ENCODE peak calls at places on chromosome 14, in seven cellular contexts. B is CD8-positive, alpha-beta memory T cell; N is astrocyte of the spinal cord; Q is GM06990; X is right lobe of liver; K is heart right ventricle; Y is skeletal muscle cell. Z is an unnamed sample.

GRCh38 chr14:53883739-53884138 is 72.9 kb downstream of the BMP4 start:
- DNase-seq in B (no peak), N (no peak), Q (no peak), X (no peak), K (no peak), Y (no peak), Z (no peak)

GRCh38 chr14:55097894-55098560 is 31.0 kb upstream of the LGALS3 start:
- DNase-seq in B (peak), N (no peak), Q (peak), X (peak), K (no peak), Y (no peak), Z (peak)

GRCh38 chr14:55546212-55546874 is 33.7 kb upstream of the KTN1 start:
- DNase-seq in B (no peak), N (no peak), Q (no peak), X (no peak), K (no peak), Y (no peak), Z (no peak)

GRCh38 chr14:100109594-100109955 is 44.4 kb downstream of the EVL start:
- DNase-seq in B (peak), N (no peak), Q (no peak), X (no peak), K (no peak), Y (no peak), Z (no peak)

GRCh38 chr14:29548948-29549370 is 378.7 kb downstream of the PRKD1 start:
- DNase-seq in B (no peak), N (peak), Q (no peak), X (no peak), K (peak), Y (peak), Z (peak)

GRCh38 chr14:73783107-73783727 is 68.4 kb upstream of the PTGR2 start:
- DNase-seq in B (no peak), N (peak), Q (no peak), X (peak), K (no peak), Y (no peak), Z (no peak)

GRCh38 chr14:23550131-23550826 is 1.3 kb downstream of the ZFHX2 start:
- DNase-seq in B (no peak), N (no peak), Q (no peak), X (no peak), K (no peak), Y (no peak), Z (no peak)

GRCh38 chr14:96920023-96920422 is 122.8 kb downstream of the VRK1 start:
- DNase-seq in B (no peak), N (no peak), Q (no peak), X (no peak), K (no peak), Y (no peak), Z (no peak)

GRCh38 chr14:96424104-96424989 is 32.4 kb downstream of the AK7 start:
- DNase-seq in B (no peak), N (peak), Q (peak), X (peak), K (peak), Y (peak), Z (peak)

GRCh38 chr14:80560800-80561199 is 349.5 kb upstream of the DIO2 start:
- DNase-seq in B (no peak), N (no peak), Q (no peak), X (no peak), K (no peak), Y (no peak), Z (no peak)

GRCh38 chr14:97177016-97177415 is 379.8 kb downstream of the VRK1 start:
- DNase-seq in B (peak), N (no peak), Q (no peak), X (no peak), K (no peak), Y (no peak), Z (peak)

GRCh38 chr14:104227806-104228205 is 89.4 kb downstream of the KIF26A start:
- DNase-seq in B (no peak), N (no peak), Q (no peak), X (peak), K (no peak), Y (no peak), Z (no peak)

GRCh38 chr14:99273724-99274345 is 1.8 kb upstream of the BCL11B start:
- DNase-seq in B (no peak), N (no peak), Q (no peak), X (no peak), K (no peak), Y (no peak), Z (peak)

GRCh38 chr14:44453433-44454171 is 53.5 kb downstream of the FSCB start:
- DNase-seq in B (no peak), N (no peak), Q (no peak), X (no peak), K (no peak), Y (no peak), Z (peak)

GRCh38 chr14:51676549-51676948 is 24.8 kb downstream of the FRMD6 start:
- DNase-seq in B (no peak), N (no peak), Q (no peak), X (no peak), K (no peak), Y (no peak), Z (peak)

GRCh38 chr14:61438860-61439765 is 117.7 kb downstream of the PRKCH start:
- DNase-seq in B (peak), N (peak), Q (peak), X (peak), K (peak), Y (no peak), Z (peak)

GRCh38 chr14:41615011-41615595 is 8.4 kb downstream of the LRFN5 start:
- DNase-seq in B (no peak), N (peak), Q (no peak), X (no peak), K (no peak), Y (no peak), Z (no peak)

GRCh38 chr14:58430156-58430555 is 2.6 kb downstream of the KIAA0586 start:
- DNase-seq in B (no peak), N (peak), Q (peak), X (no peak), K (no peak), Y (peak), Z (peak)

GRCh38 chr14:98819132-98819866 is 452.7 kb downstream of the BCL11B start:
- DNase-seq in B (no peak), N (no peak), Q (no peak), X (no peak), K (no peak), Y (no peak), Z (no peak)

GRCh38 chr14:95319312-95320075 is at the start of gene CLMN:
- DNase-seq in B (peak), N (no peak), Q (peak), X (peak), K (peak), Y (no peak), Z (peak)

GRCh38 chr14:100085451-100085850 is 20.2 kb downstream of the EVL start:
- DNase-seq in B (no peak), N (no peak), Q (no peak), X (no peak), K (no peak), Y (no peak), Z (no peak)

GRCh38 chr14:72401632-72402428 is 469.6 kb downstream of the RGS6 start:
- DNase-seq in B (no peak), N (no peak), Q (no peak), X (no peak), K (no peak), Y (no peak), Z (no peak)

GRCh38 chr14:75905505-75905904 is 76.3 kb downstream of the TGFB3 start:
- DNase-seq in B (no peak), N (peak), Q (no peak), X (peak), K (peak), Y (no peak), Z (no peak)

GRCh38 chr14:54881761-54882401 is 20.7 kb downstream of the GCH1 start:
- DNase-seq in B (no peak), N (peak), Q (peak), X (no peak), K (no peak), Y (no peak), Z (peak)

GRCh38 chr14:63045612-63046320 is 508 bp upstream of the KCNH5 start:
- DNase-seq in B (no peak), N (peak), Q (no peak), X (no peak), K (no peak), Y (no peak), Z (peak)

GRCh38 chr14:70642313-70643235 is 858 bp downstream of the TTC9 start:
- DNase-seq in B (peak), N (no peak), Q (peak), X (peak), K (no peak), Y (no peak), Z (no peak)

GRCh38 chr14:75222208-75222701 is 45.8 kb upstream of the TMED10 start:
- DNase-seq in B (no peak), N (peak), Q (peak), X (peak), K (no peak), Y (peak), Z (peak)

GRCh38 chr14:103483600-103483999 is 39.0 kb downstream of the CKB start:
- DNase-seq in B (no peak), N (peak), Q (no peak), X (no peak), K (no peak), Y (peak), Z (peak)

GRCh38 chr14:56482306-56482705 is 97.3 kb upstream of the TMEM260 start:
- DNase-seq in B (no peak), N (no peak), Q (no peak), X (no peak), K (no peak), Y (no peak), Z (no peak)

GRCh38 chr14:95523818-95524448 is 7.5 kb upstream of the SYNE3 start:
- DNase-seq in B (peak), N (peak), Q (no peak), X (peak), K (no peak), Y (peak), Z (no peak)

DNA sequence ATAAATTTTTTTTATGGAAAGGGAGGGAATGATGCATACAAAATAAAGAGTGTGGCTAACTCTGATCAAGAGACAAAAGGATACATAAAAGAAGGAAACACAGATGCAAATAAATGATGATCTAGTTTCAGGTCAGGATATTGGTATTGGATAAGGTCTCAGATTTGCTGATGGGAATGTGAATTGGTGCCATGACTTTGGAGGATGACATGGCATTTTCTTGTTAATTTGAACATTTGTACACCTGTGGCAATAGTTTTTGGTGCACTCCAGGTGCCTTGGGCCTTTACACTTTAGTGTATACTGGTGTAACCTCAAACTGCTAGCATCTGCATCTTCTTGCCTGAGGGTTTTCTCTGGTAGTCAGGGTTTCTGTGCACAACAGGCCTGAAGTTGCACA is 279.3 kb downstream of the TMEM121 start:
- DNase-seq in B (no peak), N (no peak), Q (no peak), X (no peak), K (no peak), Y (no peak), Z (no peak)
- H3K4me3 ChIP-seq in B (no peak), N (no peak), Q (no peak), X (no peak), K (no peak), Y (no peak), Z (no peak)

GRCh38 chr14:102352213-102352612 is 10.5 kb downstream of the CINP start:
- DNase-seq in B (no peak), N (no peak), Q (no peak), X (no peak), K (no peak), Y (no peak), Z (no peak)
- H3K4me3 ChIP-seq in B (no peak), N (no peak), Q (no peak), X (no peak), K (no peak), Y (no peak), Z (no peak)

GRCh38 chr14:64508215-64508776 is 3.7 kb downstream of the ZBTB1 start:
- DNase-seq in B (no peak), N (no peak), Q (peak), X (no peak), K (no peak), Y (no peak), Z (no peak)
- H3K4me3 ChIP-seq in B (no peak), N (no peak), Q (peak), X (no peak), K (no peak), Y (no peak), Z (no peak)

GRCh38 chr14:49623387-49623786 is 2.8 kb downstream of the MGAT2 start:
- DNase-seq in B (no peak), N (no peak), Q (no peak), X (no peak), K (no peak), Y (no peak), Z (no peak)
- H3K4me3 ChIP-seq in B (no peak), N (no peak), Q (peak), X (peak), K (no peak), Y (peak), Z (peak)

DNA sequence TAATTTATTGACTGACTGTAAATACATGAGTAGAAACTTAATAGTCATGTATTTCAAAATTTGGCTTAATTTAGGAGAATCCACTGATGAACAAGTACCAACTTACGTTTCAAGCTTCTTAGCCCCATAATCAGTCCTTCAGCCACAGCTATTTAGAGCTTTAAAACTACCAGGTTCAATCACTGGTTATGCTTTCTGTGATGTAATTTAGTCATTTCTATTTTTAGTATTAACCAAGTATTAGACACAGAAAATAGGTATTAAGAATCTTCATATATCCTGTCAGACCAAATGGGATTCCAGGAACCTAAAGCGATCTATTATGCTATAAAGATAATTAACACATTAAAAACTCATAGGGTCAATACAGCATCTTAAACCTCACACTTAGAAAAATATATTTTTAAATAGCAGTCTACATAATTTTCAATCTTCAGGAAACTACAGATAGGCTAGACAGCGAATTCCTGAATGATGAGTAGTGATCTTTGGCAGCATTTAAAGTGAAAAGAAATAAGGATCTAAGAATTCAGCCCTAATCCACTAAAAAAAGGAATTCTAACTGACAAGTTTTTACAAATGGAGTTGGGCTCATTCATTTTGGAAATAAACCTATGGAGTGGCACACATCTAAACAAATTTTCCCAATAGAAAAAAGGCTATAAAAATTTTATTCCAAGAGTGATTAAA is 51.5 kb downstream of the ZC3H14 start:
- DNase-seq in B (no peak), N (peak), Q (no peak), X (no peak), K (no peak), Y (peak), Z (peak)
- H3K4me3 ChIP-seq in B (no peak), N (no peak), Q (no peak), X (no peak), K (no peak), Y (no peak), Z (no peak)